ENCODE peak calls at places on chromosomes 13 and 19, in seven cellular contexts. One of them, this sample, is unnamed.

GRCh38 chr13:106052200-106052767 is 483.2 kb downstream of the EFNB2 start:
- DNase-seq in tibial nerve: no peak
- DNase-seq in cardiac muscle cell: no peak
- DNase-seq in stimulated activated naive CD8-positive, alpha-beta T cell treated with anti-CD3 and anti-CD28 coated beads, Interleukin-15, Interleukin-2, amounts not matched to agents 100 U/mL and 50 U/mL, for 24 hours: no peak
- DNase-seq in lower leg skin: no peak
- DNase-seq in aorta: no peak
- DNase-seq in activated T-cell treated with anti-CD3 and anti-CD28 coated beads, Interleukin-2, amount 50 U/mL, for 72 hours: no peak
- DNase-seq in this sample: no peak

GRCh38 chr13:109010912-109011311 is 381.5 kb downstream of the MYO16 start:
- DNase-seq in tibial nerve: no peak
- DNase-seq in cardiac muscle cell: no peak
- DNase-seq in stimulated activated naive CD8-positive, alpha-beta T cell treated with anti-CD3 and anti-CD28 coated beads, Interleukin-15, Interleukin-2, amounts not matched to agents 100 U/mL and 50 U/mL, for 24 hours: no peak
- DNase-seq in lower leg skin: no peak
- DNase-seq in aorta: no peak
- DNase-seq in activated T-cell treated with anti-CD3 and anti-CD28 coated beads, Interleukin-2, amount 50 U/mL, for 72 hours: no peak
- DNase-seq in this sample: no peak

GRCh38 chr19:17948474-17948966 is 15.7 kb downstream of the CCDC124 start:
- DNase-seq in tibial nerve: no peak
- DNase-seq in cardiac muscle cell: no peak
- DNase-seq in stimulated activated naive CD8-positive, alpha-beta T cell treated with anti-CD3 and anti-CD28 coated beads, Interleukin-15, Interleukin-2, amounts not matched to agents 100 U/mL and 50 U/mL, for 24 hours: no peak
- DNase-seq in lower leg skin: no peak
- DNase-seq in aorta: no peak
- DNase-seq in activated T-cell treated with anti-CD3 and anti-CD28 coated beads, Interleukin-2, amount 50 U/mL, for 72 hours: no peak
- DNase-seq in this sample: no peak

GRCh38 chr13:112873851-112874750 is 94.9 kb upstream of the MCF2L start:
- DNase-seq in tibial nerve: peak; percentile 80
- DNase-seq in cardiac muscle cell: peak; percentile 75
- DNase-seq in stimulated activated naive CD8-positive, alpha-beta T cell treated with anti-CD3 and anti-CD28 coated beads, Interleukin-15, Interleukin-2, amounts not matched to agents 100 U/mL and 50 U/mL, for 24 hours: peak; percentile 82
- DNase-seq in lower leg skin: peak; percentile 95
- DNase-seq in aorta: peak; percentile 92
- DNase-seq in activated T-cell treated with anti-CD3 and anti-CD28 coated beads, Interleukin-2, amount 50 U/mL, for 72 hours: peak; percentile 83
- DNase-seq in this sample: peak; percentile 29

GRCh38 chr19:57850553-57851017 is 926 bp downstream of the ZNF587 start:
- DNase-seq in tibial nerve: no peak
- DNase-seq in cardiac muscle cell: peak; percentile 42
- DNase-seq in stimulated activated naive CD8-positive, alpha-beta T cell treated with anti-CD3 and anti-CD28 coated beads, Interleukin-15, Interleukin-2, amounts not matched to agents 100 U/mL and 50 U/mL, for 24 hours: peak; percentile 7
- DNase-seq in lower leg skin: no peak
- DNase-seq in aorta: no peak
- DNase-seq in activated T-cell treated with anti-CD3 and anti-CD28 coated beads, Interleukin-2, amount 50 U/mL, for 72 hours: peak; percentile 14
- DNase-seq in this sample: no peak

GRCh38 chr13:112839347-112840105 is 129.5 kb upstream of the MCF2L start:
- DNase-seq in tibial nerve: no peak
- DNase-seq in cardiac muscle cell: peak; percentile 73
- DNase-seq in stimulated activated naive CD8-positive, alpha-beta T cell treated with anti-CD3 and anti-CD28 coated beads, Interleukin-15, Interleukin-2, amounts not matched to agents 100 U/mL and 50 U/mL, for 24 hours: no peak
- DNase-seq in lower leg skin: peak; percentile 34
- DNase-seq in aorta: peak; percentile 63
- DNase-seq in activated T-cell treated with anti-CD3 and anti-CD28 coated beads, Interleukin-2, amount 50 U/mL, for 72 hours: no peak
- DNase-seq in this sample: peak; percentile 36

GRCh38 chr19:57410748-57411671 is at the start of gene ZNF17:
- DNase-seq in tibial nerve: peak; percentile 82
- DNase-seq in cardiac muscle cell: peak; percentile 97
- DNase-seq in stimulated activated naive CD8-positive, alpha-beta T cell treated with anti-CD3 and anti-CD28 coated beads, Interleukin-15, Interleukin-2, amounts not matched to agents 100 U/mL and 50 U/mL, for 24 hours: peak; percentile 91
- DNase-seq in lower leg skin: peak; percentile 98
- DNase-seq in aorta: peak; percentile 98
- DNase-seq in activated T-cell treated with anti-CD3 and anti-CD28 coated beads, Interleukin-2, amount 50 U/mL, for 72 hours: peak; percentile 96
- DNase-seq in this sample: peak; percentile 93

GRCh38 chr13:46901721-46902120 is 4.9 kb upstream of the HTR2A start:
- DNase-seq in tibial nerve: no peak
- DNase-seq in cardiac muscle cell: no peak
- DNase-seq in stimulated activated naive CD8-positive, alpha-beta T cell treated with anti-CD3 and anti-CD28 coated beads, Interleukin-15, Interleukin-2, amounts not matched to agents 100 U/mL and 50 U/mL, for 24 hours: no peak
- DNase-seq in lower leg skin: no peak
- DNase-seq in aorta: no peak
- DNase-seq in activated T-cell treated with anti-CD3 and anti-CD28 coated beads, Interleukin-2, amount 50 U/mL, for 72 hours: no peak
- DNase-seq in this sample: no peak

GRCh38 chr13:73070451-73070850 is 11.6 kb downstream of the KLF5 start:
- DNase-seq in tibial nerve: no peak
- DNase-seq in cardiac muscle cell: no peak
- DNase-seq in stimulated activated naive CD8-positive, alpha-beta T cell treated with anti-CD3 and anti-CD28 coated beads, Interleukin-15, Interleukin-2, amounts not matched to agents 100 U/mL and 50 U/mL, for 24 hours: no peak
- DNase-seq in lower leg skin: no peak
- DNase-seq in aorta: no peak
- DNase-seq in activated T-cell treated with anti-CD3 and anti-CD28 coated beads, Interleukin-2, amount 50 U/mL, for 72 hours: no peak
- DNase-seq in this sample: no peak

GRCh38 chr19:40567040-40567749 is 9.5 kb upstream of the SHKBP1 start:
- DNase-seq in tibial nerve: no peak
- DNase-seq in cardiac muscle cell: no peak
- DNase-seq in stimulated activated naive CD8-positive, alpha-beta T cell treated with anti-CD3 and anti-CD28 coated beads, Interleukin-15, Interleukin-2, amounts not matched to agents 100 U/mL and 50 U/mL, for 24 hours: no peak
- DNase-seq in lower leg skin: no peak
- DNase-seq in aorta: no peak
- DNase-seq in activated T-cell treated with anti-CD3 and anti-CD28 coated beads, Interleukin-2, amount 50 U/mL, for 72 hours: no peak
- DNase-seq in this sample: no peak

GRCh38 chr13:63501702-63502101 is 2086.1 kb upstream of the PCDH20 start:
- DNase-seq in tibial nerve: no peak
- DNase-seq in cardiac muscle cell: peak; percentile 4
- DNase-seq in stimulated activated naive CD8-positive, alpha-beta T cell treated with anti-CD3 and anti-CD28 coated beads, Interleukin-15, Interleukin-2, amounts not matched to agents 100 U/mL and 50 U/mL, for 24 hours: no peak
- DNase-seq in lower leg skin: no peak
- DNase-seq in aorta: no peak
- DNase-seq in activated T-cell treated with anti-CD3 and anti-CD28 coated beads, Interleukin-2, amount 50 U/mL, for 72 hours: no peak
- DNase-seq in this sample: peak; percentile 40

GRCh38 chr19:50626796-50627195 is 12.9 kb downstream of the SYT3 start:
- DNase-seq in tibial nerve: no peak
- DNase-seq in cardiac muscle cell: peak; percentile 11
- DNase-seq in stimulated activated naive CD8-positive, alpha-beta T cell treated with anti-CD3 and anti-CD28 coated beads, Interleukin-15, Interleukin-2, amounts not matched to agents 100 U/mL and 50 U/mL, for 24 hours: no peak
- DNase-seq in lower leg skin: no peak
- DNase-seq in aorta: no peak
- DNase-seq in activated T-cell treated with anti-CD3 and anti-CD28 coated beads, Interleukin-2, amount 50 U/mL, for 72 hours: no peak
- DNase-seq in this sample: no peak

GRCh38 chr13:24923305-24923640 is 159.3 kb downstream of the RNF17 start:
- DNase-seq in tibial nerve: no peak
- DNase-seq in cardiac muscle cell: peak; percentile 87
- DNase-seq in stimulated activated naive CD8-positive, alpha-beta T cell treated with anti-CD3 and anti-CD28 coated beads, Interleukin-15, Interleukin-2, amounts not matched to agents 100 U/mL and 50 U/mL, for 24 hours: no peak
- DNase-seq in lower leg skin: no peak
- DNase-seq in aorta: no peak
- DNase-seq in activated T-cell treated with anti-CD3 and anti-CD28 coated beads, Interleukin-2, amount 50 U/mL, for 72 hours: peak; percentile 4
- DNase-seq in this sample: peak; percentile 73